ENCODE peak calls at places on chromosomes 1 and 21, in seven cellular contexts. Q is stimulated activated CD8-positive, alpha-beta memory T cell treated with anti-CD3 and anti-CD28 coated beads, Interleukin-12 subunit alpha, Interleukin-12 subunit beta, amount 100 ng/mL, for 4 hours; K is RWPE1; J is HS-5; C is ELF-1; H is central memory CD4-positive, alpha-beta T cell; V is T-cell. Y is an unnamed sample.

GRCh38 chr1:154326546-154327465 is 1.5 kb downstream of the ATP8B2 start:
- DNase-seq in Q (no peak), V (no peak), J (peak), K (peak), H (no peak), C (no peak), Y (no peak)

GRCh38 chr1:3003941-3004270 is 17.4 kb upstream of the ACTRT2 start:
- DNase-seq in J (no peak), V (no peak), Q (no peak), K (no peak), H (no peak), C (no peak), Y (no peak)

GRCh38 chr1:16618719-16619118 is 5.4 kb upstream of the NBPF1 start:
- DNase-seq in C (peak), K (no peak), V (no peak), J (no peak), H (no peak), Q (no peak), Y (peak)

GRCh38 chr1:115314765-115315164 is 23.3 kb downstream of the NGF start:
- DNase-seq in V (no peak), C (peak), Q (no peak), H (no peak), K (no peak), J (no peak), Y (peak)

GRCh38 chr1:160496334-160496733 is 26.7 kb downstream of the SLAMF6 start:
- DNase-seq in H (no peak), V (no peak), C (no peak), Q (no peak), J (no peak), K (no peak), Y (no peak)

GRCh38 chr1:151596166-151596933 is 15.5 kb upstream of the SNX27 start:
- DNase-seq in Q (no peak), J (no peak), C (peak), V (no peak), K (peak), H (no peak), Y (no peak)

GRCh38 chr1:36268981-36269380 is 37.2 kb upstream of the SH3D21 start:
- DNase-seq in Q (no peak), C (no peak), K (no peak), J (no peak), V (no peak), H (no peak), Y (no peak)

GRCh38 chr1:110524311-110525249 is 5.6 kb upstream of the KCNA10 start:
- DNase-seq in C (peak), V (peak), K (peak), Q (peak), J (no peak), H (peak), Y (peak)

GRCh38 chr1:209368864-209369598 is 214.5 kb upstream of the CAMK1G start:
- DNase-seq in Q (no peak), K (peak), J (peak), V (no peak), H (no peak), C (no peak), Y (no peak)

GRCh38 chr1:205593967-205594366 is 37.8 kb downstream of the ELK4 start:
- DNase-seq in Q (no peak), H (no peak), V (no peak), C (no peak), K (no peak), J (no peak), Y (no peak)

GRCh38 chr21:38170283-38170682 is 86.5 kb upstream of the KCNJ15 start:
- DNase-seq in Q (no peak), C (peak), H (no peak), J (no peak), K (peak), V (no peak), Y (peak)

GRCh38 chr1:199690520-199690919 is 337.0 kb upstream of the NR5A2 start:
- DNase-seq in V (no peak), K (no peak), H (no peak), Q (no peak), C (no peak), J (no peak), Y (no peak)

GRCh38 chr1:200150721-200151120 is 123.2 kb downstream of the NR5A2 start:
- DNase-seq in K (peak), Q (no peak), C (peak), J (peak), V (no peak), H (no peak), Y (no peak)

GRCh38 chr1:16122916-16123315 is 33.0 kb downstream of the EPHA2 start:
- DNase-seq in H (peak), J (peak), V (peak), K (peak), Q (peak), C (no peak), Y (no peak)

GRCh38 chr1:23449918-23450317 is 25.4 kb upstream of the TCEA3 start:
- DNase-seq in K (no peak), J (no peak), C (no peak), H (no peak), V (no peak), Q (no peak), Y (no peak)

GRCh38 chr21:20377250-20377649 is 621.0 kb upstream of the NCAM2 start:
- DNase-seq in V (no peak), J (no peak), Q (no peak), K (no peak), H (no peak), C (no peak), Y (no peak)

GRCh38 chr1:39900662-39901485 is 843 bp downstream of the MYCL start:
- DNase-seq in H (no peak), K (peak), V (no peak), Q (no peak), J (no peak), C (peak), Y (no peak)

GRCh38 chr1:232987046-232987445 is 36.6 kb downstream of the NTPCR start:
- DNase-seq in C (no peak), V (no peak), H (no peak), K (no peak), J (no peak), Q (no peak), Y (no peak)

GRCh38 chr1:201806801-201807200 is 22.2 kb upstream of the IPO9 start:
- DNase-seq in Q (no peak), C (no peak), H (no peak), J (no peak), K (no peak), V (no peak), Y (no peak)

GRCh38 chr1:93148001-93148400 is 32.2 kb downstream of the TMED5 start:
- DNase-seq in C (no peak), H (no peak), K (no peak), Q (no peak), J (no peak), V (no peak), Y (no peak)

GRCh38 chr1:64687725-64688285 is 57.1 kb upstream of the RAVER2 start:
- DNase-seq in C (no peak), K (no peak), H (no peak), J (no peak), V (no peak), Q (no peak), Y (no peak)

GRCh38 chr1:53141487-53142055 is 867 bp downstream of the SLC1A7 start:
- DNase-seq in V (no peak), K (no peak), H (no peak), C (no peak), J (no peak), Q (no peak), Y (no peak)

GRCh38 chr1:9542425-9542824 is 3.2 kb downstream of the SLC25A33 start:
- DNase-seq in Q (no peak), C (no peak), V (no peak), H (no peak), K (no peak), J (no peak), Y (no peak)

GRCh38 chr1:2811526-2811905 is 10.0 kb upstream of the TTC34 start:
- DNase-seq in C (peak), V (no peak), K (no peak), Q (no peak), H (no peak), J (no peak), Y (no peak)

Y was measured in GM23338.